ENCODE peak calls at places on chromosomes 4 and X, in five cellular contexts. E, O, C, Z and K are unnamed samples.

GRCh38 chr4:73613130-73613529 is 7.1 kb downstream of the RASSF6 start:
- DNase-seq in E (no peak), O (no peak), C (no peak), Z (no peak), K (no peak)

GRCh38 chrX:118655561-118656246 is 71.7 kb upstream of the IL13RA1 start:
- DNase-seq in E (peak; percentile 39), O (peak; percentile 18), C (peak; percentile 65), Z (no peak), K (no peak)

GRCh38 chr4:74311696-74312313 is 3.5 kb downstream of the EPGN start:
- DNase-seq in E (peak; percentile 78), O (no peak), C (peak; percentile 62), Z (no peak), K (peak; percentile 26)

GRCh38 chr4:188691811-188692210 is 552.6 kb downstream of the TRIML1 start:
- DNase-seq in E (peak; percentile 54), O (no peak), C (peak; percentile 88), Z (no peak), K (no peak)

GRCh38 chr4:172547724-172548123 is 620.9 kb upstream of the GALNT7 start:
- DNase-seq in E (no peak), O (no peak), C (no peak), Z (no peak), K (no peak)

GRCh38 chrX:154477891-154478477 is 1.1 kb downstream of the LAGE3 start:
- DNase-seq in E (no peak), O (no peak), C (no peak), Z (no peak), K (no peak)

GRCh38 chrX:52852110-52852872 is 15.6 kb downstream of the XAGE3 start:
- DNase-seq in E (peak; percentile 8), O (no peak), C (peak; percentile 43), Z (no peak), K (no peak)

GRCh38 chrX:13059269-13059668 is 14.8 kb upstream of the FAM9C start:
- DNase-seq in E (no peak), O (no peak), C (no peak), Z (no peak), K (no peak)

GRCh38 chr4:36285784-36286480 is 4.5 kb downstream of the DTHD1 start:
- DNase-seq in E (no peak), O (no peak), C (no peak), Z (no peak), K (no peak)

GRCh38 chrX:125005863-125006262 is 313.8 kb upstream of the TEX13C start:
- DNase-seq in E (no peak), O (no peak), C (no peak), Z (no peak), K (no peak)

GRCh38 chr4:52015366-52015765 is 4.8 kb downstream of the LRRC66 start:
- DNase-seq in E (peak; percentile 21), O (no peak), C (no peak), Z (no peak), K (peak; percentile 15)

GRCh38 chrX:149648932-149649331 is 17.3 kb upstream of the TMEM185A start:
- DNase-seq in E (no peak), O (no peak), C (no peak), Z (no peak), K (no peak)

GRCh38 chr4:147578611-147579010 is 38.6 kb upstream of the TMEM184C start:
- DNase-seq in E (no peak), O (no peak), C (no peak), Z (no peak), K (no peak)

GRCh38 chrX:14641681-14642655 is 112.6 kb downstream of the GLRA2 start:
- DNase-seq in E (no peak), O (no peak), C (no peak), Z (no peak), K (no peak)

GRCh38 chrX:28498658-28499057 is 88.6 kb upstream of the IL1RAPL1 start:
- DNase-seq in E (peak; percentile 6), O (no peak), C (peak; percentile 47), Z (no peak), K (no peak)

GRCh38 chr4:10734697-10735096 is 50.1 kb upstream of the CLNK start:
- DNase-seq in E (no peak), O (no peak), C (no peak), Z (no peak), K (no peak)

GRCh38 chr4:98482847-98483806 is 175.3 kb downstream of the TSPAN5 start:
- DNase-seq in E (no peak), O (no peak), C (peak; percentile 68), Z (no peak), K (no peak)

GRCh38 chrX:1323315-1323714 is 13.3 kb upstream of the IL3RA start:
- DNase-seq in E (no peak), O (peak; percentile 55), C (no peak), Z (peak; percentile 36), K (no peak)

GRCh38 chrX:110316351-110317078 is 1.4 kb downstream of the AMMECR1 start:
- DNase-seq in E (no peak), O (no peak), C (no peak), Z (no peak), K (no peak)

GRCh38 chrX:21985332-21985777 is 44.8 kb downstream of the SMS start:
- DNase-seq in E (peak; percentile 85), O (peak; percentile 61), C (peak; percentile 82), Z (peak; percentile 26), K (peak; percentile 53)

GRCh38 chr4:151315212-151315886 is 10.1 kb downstream of the SH3D19 start:
- DNase-seq in E (no peak), O (no peak), C (no peak), Z (no peak), K (no peak)

GRCh38 chrX:106959897-106960296 is 39.7 kb downstream of the CLDN2 start:
- DNase-seq in E (peak; percentile 33), O (no peak), C (peak; percentile 33), Z (no peak), K (no peak)

GRCh38 chrX:153723351-153724251 is 586 bp downstream of the BCAP31 start:
- DNase-seq in E (peak; percentile 41), O (peak; percentile 66), C (peak; percentile 37), Z (no peak), K (peak; percentile 63)

GRCh38 chr4:157043131-157043530 is 32.8 kb upstream of the GLRB start:
- DNase-seq in E (peak; percentile 58), O (no peak), C (peak; percentile 51), Z (no peak), K (no peak)

GRCh38 chr4:96986800-96987199 is 1146.9 kb downstream of the PDHA2 start:
- DNase-seq in E (no peak), O (no peak), C (no peak), Z (no peak), K (no peak)

GRCh38 chrX:16445166-16445752 is 204.7 kb upstream of the S100G start:
- DNase-seq in E (peak; percentile 30), O (peak; percentile 17), C (peak; percentile 47), Z (no peak), K (peak; percentile 21)

GRCh38 chr4:109576462-109576861 is 16.4 kb downstream of the MCUB start:
- DNase-seq in E (no peak), O (no peak), C (peak; percentile 47), Z (no peak), K (no peak)

GRCh38 chr4:112668131-112668530 is 31.2 kb downstream of the LARP7 start:
- DNase-seq in E (no peak), O (no peak), C (no peak), Z (no peak), K (no peak)

GRCh38 chrX:43349363-43349762 is 306.7 kb upstream of the MAOA start:
- DNase-seq in E (peak; percentile 28), O (no peak), C (peak; percentile 19), Z (peak; percentile 3), K (peak; percentile 21)

GRCh38 chr4:1752284-1753041 is 31.1 kb downstream of the TACC3 start:
- DNase-seq in E (no peak), O (peak; percentile 54), C (peak; percentile 7), Z (no peak), K (no peak)

GRCh38 chr4:71296945-71297344 is 41.9 kb upstream of the SLC4A4 start:
- DNase-seq in E (no peak), O (no peak), C (no peak), Z (no peak), K (no peak)

GRCh38 chr4:146095091-146095690 is 80.3 kb upstream of the LSM6 start:
- DNase-seq in E (peak; percentile 79), O (peak; percentile 20), C (peak; percentile 65), Z (no peak), K (peak; percentile 59)

GRCh38 chr4:93710101-93710846 is 118.3 kb upstream of the ATOH1 start:
- DNase-seq in E (peak; percentile 11), O (no peak), C (no peak), Z (no peak), K (peak; percentile 31)
- H3K4me1 ChIP-seq in E (no peaks in the 10 kb centered on the region), O (no peaks in the 10 kb centered on the region), C (no peaks in the 10 kb centered on the region), Z (no peaks in the 10 kb centered on the region), K (no peaks in the 10 kb centered on the region)

GRCh38 chr4:102608190-102608589 is 107.0 kb downstream of the NFKB1 start:
- DNase-seq in E (no peak), O (no peak), C (peak; percentile 54), Z (no peak), K (no peak)

GRCh38 chr4:102606846-102607440 is 105.8 kb downstream of the NFKB1 start:
- DNase-seq in E (no peak), O (no peak), C (no peak), Z (no peak), K (no peak)

GRCh38 chr4:102610007-102610406 is 108.8 kb downstream of the NFKB1 start:
- DNase-seq in E (peak; percentile 39), O (no peak), C (peak; percentile 12), Z (no peak), K (no peak)

GRCh38 chr4:102604222-102604940 is 103.2 kb downstream of the NFKB1 start:
- DNase-seq in E (no peak), O (no peak), C (no peak), Z (no peak), K (no peak)

GRCh38 chr4:102606261-102606660 is 105.1 kb downstream of the NFKB1 start:
- DNase-seq in E (no peak), O (no peak), C (no peak), Z (no peak), K (no peak)
- TF ChIP-seq CTCF in E (no peak), O (no peak), C (no peak), Z (no peak), K (no peak)

GRCh38 chr4:142351958-142352357 is 494.1 kb downstream of the INPP4B start:
- DNase-seq in E (peak; percentile 40), O (no peak), C (no peak), Z (no peak), K (no peak)
- H3K4me3 ChIP-seq in E (peak overlapping the region; percentile 42), O (no peak overlapping the region), C (peak overlapping the region; percentile 17), Z (no peak overlapping the region), K (no peak overlapping the region)

GRCh38 chrX:137743414-137743813 is 177.5 kb downstream of the ZIC3 start:
- DNase-seq in E (no peak), O (no peak), C (no peak), Z (no peak), K (no peak)
- H3K4me1 ChIP-seq in E (no peaks in the 10 kb centered on the region), O (no peaks in the 10 kb centered on the region), C (no peaks in the 10 kb centered on the region), Z (no peaks in the 10 kb centered on the region), K (no peaks in the 10 kb centered on the region)